ENCODE peak calls at places on chromosomes 5 and 9, in four cellular contexts. U is HepG2, C is SK-N-SH, E is K562. K is an unnamed sample.

GRCh38 chr5:38871790-38872551 is 26.2 kb downstream of the OSMR start:
- DNase-seq in C (no peak), E (no peak), U (peak; percentile 23), K (peak; percentile 95)

GRCh38 chr5:159912033-159912800 is 4.1 kb upstream of the ADRA1B start:
- DNase-seq in C (no peak), U (no peak), E (no peak), K (no peak)

GRCh38 chr9:37575921-37576721 is at the start of gene FBXO10:
- DNase-seq in C (peak; percentile 91), U (no peak), E (peak; percentile 33), K (no peak)

GRCh38 chr9:108125541-108125940 is 636.0 kb upstream of the KLF4 start:
- DNase-seq in E (peak; percentile 49), C (peak; percentile 9), U (no peak), K (no peak)

GRCh38 chr5:96657068-96657467 is 5.1 kb upstream of the CAST start:
- DNase-seq in E (peak; percentile 25), C (no peak), U (peak; percentile 12), K (peak; percentile 84)

GRCh38 chr5:139654875-139655491 is 6.8 kb downstream of the CXXC5 start:
- DNase-seq in E (no peak), C (peak; percentile 75), U (no peak), K (no peak)

GRCh38 chr5:120655828-120656435 is 191.8 kb downstream of the PRR16 start:
- DNase-seq in E (peak; percentile 19), U (peak; percentile 18), C (no peak), K (peak; percentile 40)

GRCh38 chr5:138461343-138462125 is 3.7 kb upstream of the EGR1 start:
- DNase-seq in C (no peak), E (no peak), U (no peak), K (no peak)

GRCh38 chr9:6197330-6197729 is 18.3 kb upstream of the IL33 start:
- DNase-seq in C (no peak), U (peak; percentile 31), E (no peak), K (peak; percentile 12)

GRCh38 chr5:115962565-115963402 is 509 bp downstream of the LVRN start:
- DNase-seq in C (peak; percentile 72), E (no peak), U (no peak), K (no peak)

GRCh38 chr5:142324377-142324870 is 397 bp downstream of the SPRY4 start:
- DNase-seq in C (peak; percentile 60), U (no peak), E (peak; percentile 56), K (no peak)

GRCh38 chr9:107587175-107587963 is 97.8 kb upstream of the KLF4 start:
- DNase-seq in C (no peak), U (no peak), E (no peak), K (no peak)

GRCh38 chr9:136958898-136959850 is 7.1 kb downstream of the LCN12 start:
- DNase-seq in U (no peak), E (no peak), C (no peak), K (no peak)

GRCh38 chr5:137231535-137231934 is 267.6 kb downstream of the SPOCK1 start:
- DNase-seq in U (no peak), E (no peak), C (no peak), K (no peak)

GRCh38 chr9:94656190-94656589 is 16.9 kb upstream of the FBP1 start:
- DNase-seq in U (no peak), C (no peak), E (no peak), K (no peak)

GRCh38 chr5:54317511-54318260 is 7.3 kb upstream of the ARL15 start:
- DNase-seq in E (no peak), U (no peak), C (no peak), K (no peak)

GRCh38 chr9:96567203-96567700 is 52.4 kb downstream of the CDC14B start:
- DNase-seq in U (no peak), E (no peak), C (peak; percentile 79), K (no peak)

GRCh38 chr5:34672196-34672595 is 16.1 kb downstream of the RAI14 start:
- DNase-seq in E (no peak), C (no peak), U (no peak), K (no peak)

GRCh38 chr5:140801494-140801841 is 611 bp downstream of the PCDHA3 start:
- DNase-seq in C (no peak), E (no peak), U (no peak), K (no peak)

GRCh38 chr5:138303365-138303764 is 28.2 kb downstream of the CDC25C start:
- DNase-seq in C (no peak), E (no peak), U (no peak), K (no peak)

GRCh38 chr5:99032234-99033013 is 103.6 kb upstream of the CHD1 start:
- DNase-seq in U (peak; percentile 74), C (peak; percentile 46), E (peak; percentile 35), K (peak; percentile 56)

GRCh38 chr5:97266576-97266975 is 83.5 kb upstream of the RIOK2 start:
- DNase-seq in U (no peak), E (no peak), C (no peak), K (no peak)

GRCh38 chr9:1173211-1173610 is 123.1 kb downstream of the DMRT2 start:
- DNase-seq in E (no peak), U (peak; percentile 31), C (no peak), K (no peak)
- TF ChIP-seq ELF1 in E (no peak), U (no peak), C (no peak), K (no peak)

GRCh38 chr9:69946800-69947437 is 96.7 kb upstream of the MAMDC2 start:
- DNase-seq in U (peak; percentile 3), C (no peak), E (peak; percentile 7), K (peak; percentile 80)
- TF ChIP-seq ELF1 in U (no peak), C (no peak), E (no peak), K (no peak)

DNA sequence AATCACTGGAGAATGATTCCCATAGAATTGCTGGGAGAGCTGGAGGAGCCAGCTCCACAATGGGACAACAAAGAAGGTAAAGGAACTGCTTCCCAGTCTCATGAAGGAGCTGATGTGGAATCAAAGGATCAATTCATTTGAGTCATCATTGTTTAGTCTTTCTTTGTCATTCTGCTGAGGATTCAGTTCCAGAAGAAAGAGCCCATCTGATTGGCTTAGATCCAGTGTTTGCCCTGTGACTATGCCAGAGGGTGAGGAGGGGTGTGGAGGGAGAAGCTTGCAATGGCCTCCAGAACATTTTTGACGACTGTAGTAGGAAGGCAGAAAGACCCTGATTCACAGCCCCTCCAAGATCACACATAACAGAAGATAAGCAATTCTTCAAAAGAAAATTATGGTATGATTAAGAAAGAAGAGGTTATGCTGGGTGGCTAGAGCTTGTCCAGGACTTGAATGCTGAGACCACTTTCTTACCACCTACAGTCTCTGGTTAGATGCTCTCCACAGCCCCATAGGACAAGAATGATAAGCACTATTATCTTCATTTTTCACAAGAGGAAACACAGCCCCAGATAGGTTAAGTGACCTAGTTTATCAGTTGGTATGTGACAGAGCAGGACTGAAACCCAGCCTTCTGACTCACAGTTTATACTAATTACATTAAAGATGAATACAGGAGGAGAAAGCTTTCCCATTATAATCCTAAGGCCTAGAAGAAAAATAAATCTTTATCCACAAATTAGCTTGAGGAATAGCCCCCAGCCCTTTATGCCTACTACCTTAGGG is 363.1 kb downstream of the PRELID2 start:
- DNase-seq in C (no peak), U (no peak), E (no peak), K (no peak)
- TF ChIP-seq ELF1 in C (no peak), U (no peak), E (no peak), K (no peak)

GRCh38 chr9:91857831-91858669 is 92.0 kb downstream of the ROR2 start:
- DNase-seq in E (no peak), U (no peak), C (no peak), K (no peak)

GRCh38 chr9:91855196-91855595 is 94.8 kb downstream of the ROR2 start:
- DNase-seq in C (no peak), U (no peak), E (no peak), K (no peak)

GRCh38 chr9:91858670-91859030 is 91.4 kb downstream of the ROR2 start:
- DNase-seq in C (no peak), E (no peak), U (no peak), K (no peak)

GRCh38 chr9:91856419-91856818 is 93.6 kb downstream of the ROR2 start:
- DNase-seq in E (no peak), U (no peak), C (no peak), K (no peak)

GRCh38 chr9:91857291-91857781 is 92.7 kb downstream of the ROR2 start:
- DNase-seq in E (no peak), U (no peak), C (peak; percentile 86), K (no peak)
- TF ChIP-seq ELF1 in E (no peak), U (no peak), C (no peak), K (no peak)

GRCh38 chr5:72123764-72124163 is 16.5 kb downstream of the MAP1B start:
- DNase-seq in U (no peak), C (no peak), E (no peak), K (no peak)

GRCh38 chr5:72125931-72126620 is 18.8 kb downstream of the MAP1B start:
- DNase-seq in U (no peak), C (peak; percentile 19), E (no peak), K (no peak)

GRCh38 chr5:72126796-72127195 is 19.5 kb downstream of the MAP1B start:
- DNase-seq in U (no peak), E (no peak), C (peak; percentile 35), K (no peak)

GRCh38 chr5:72122619-72123018 is 15.3 kb downstream of the MAP1B start:
- DNase-seq in U (no peak), E (no peak), C (no peak), K (no peak)

DNA sequence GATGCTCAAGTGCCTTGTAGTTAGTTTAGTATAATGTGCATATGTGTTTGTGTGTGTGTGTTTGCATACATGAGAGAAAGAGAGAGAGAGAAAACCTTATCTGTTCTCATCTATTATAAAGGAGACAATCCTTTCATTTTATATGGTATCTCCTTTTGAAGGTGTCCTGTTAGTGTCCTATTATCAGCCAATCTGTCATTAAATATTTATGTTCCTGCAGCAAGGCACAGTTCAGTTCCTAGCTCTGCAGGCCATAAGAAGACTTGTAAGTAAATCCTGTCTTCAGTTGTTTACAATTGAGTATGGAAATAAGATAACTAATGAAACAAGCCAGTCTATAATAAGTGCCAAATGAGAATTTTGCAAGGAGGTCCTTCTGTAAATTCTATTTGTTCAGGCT is 18.0 kb downstream of the MAP1B start:
- DNase-seq in C (no peak), U (no peak), E (no peak), K (no peak)
- TF ChIP-seq ELF1 in C (no peak), U (no peak), E (no peak), K (no peak)

GRCh38 chr5:163190283-163190682 is 247.1 kb upstream of the CCNG1 start:
- DNase-seq in U (no peak), E (no peak), C (no peak), K (no peak)
- TF ChIP-seq ELF1 in U (no peak), E (no peak), C (no peak), K (no peak)

DNA sequence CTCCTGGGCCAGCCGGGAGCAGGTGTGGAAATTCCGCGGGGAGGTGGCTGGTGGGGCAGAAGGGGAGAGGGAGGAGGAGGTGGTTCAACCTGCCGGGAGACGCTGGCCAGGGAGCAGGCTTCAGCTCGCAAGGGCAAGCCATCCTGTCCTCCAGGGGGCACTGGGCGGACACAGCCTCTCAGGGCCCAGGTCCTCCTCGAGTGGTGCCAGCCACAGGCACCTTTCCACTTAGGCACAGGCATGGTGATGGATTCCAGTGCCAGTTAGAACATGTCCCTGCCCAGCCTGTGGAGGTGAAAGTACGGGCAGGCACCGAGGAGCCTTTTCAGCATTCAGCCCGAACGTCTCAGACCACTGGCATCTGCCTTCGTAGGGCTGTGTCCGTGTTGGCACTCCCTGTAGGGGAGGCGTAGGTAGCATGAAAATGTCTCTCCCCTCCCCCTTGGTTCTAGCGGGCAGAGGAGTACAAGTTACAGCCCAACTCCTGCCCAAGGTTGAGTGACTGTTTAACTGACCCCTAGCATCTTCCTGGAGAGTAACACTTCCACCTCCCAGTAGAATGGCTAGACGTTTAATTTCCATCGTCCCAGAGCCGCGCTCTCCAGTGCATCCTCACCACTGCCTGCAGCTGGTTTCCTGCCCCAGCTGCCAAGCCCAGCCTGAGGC is 48.9 kb downstream of the DAB2IP start:
- DNase-seq in U (no peak), C (peak; percentile 78), E (no peak), K (no peak)
- TF ChIP-seq ELF1 in U (no peak), C (no peak), E (no peak), K (no peak)

GRCh38 chr5:607541-608285 is 4.4 kb upstream of the CEP72 start:
- DNase-seq in C (no peak), U (no peak), E (no peak), K (no peak)
- TF ChIP-seq ELF1 in C (no peak), U (no peak), E (no peak), K (no peak)